ENCODE peak calls at places on chromosomes 3 and 15, in four cellular contexts. One of them, this sample, is unnamed.

GRCh38 chr15:80478075-80478474 is 73.9 kb downstream of the ARNT2 start:
- DNase-seq in foreskin fibroblast: no peak
- DNase-seq in lower lobe of right lung: no peak
- DNase-seq in brain microvascular endothelial cell: peak; percentile 52
- DNase-seq in this sample: peak; percentile 58

GRCh38 chr3:64873400-64873799 is 185.6 kb upstream of the ADAMTS9 start:
- DNase-seq in foreskin fibroblast: peak; percentile 5
- DNase-seq in lower lobe of right lung: no peak
- DNase-seq in brain microvascular endothelial cell: no peak
- DNase-seq in this sample: no peak

GRCh38 chr15:49313650-49314049 is 109.4 kb upstream of the FGF7 start:
- DNase-seq in foreskin fibroblast: peak; percentile 91
- DNase-seq in lower lobe of right lung: no peak
- DNase-seq in brain microvascular endothelial cell: peak; percentile 70
- DNase-seq in this sample: peak; percentile 70

GRCh38 chr15:52050416-52050815 is 31.4 kb downstream of the MAPK6 start:
- DNase-seq in foreskin fibroblast: peak; percentile 61
- DNase-seq in lower lobe of right lung: no peak
- DNase-seq in brain microvascular endothelial cell: no peak
- DNase-seq in this sample: peak; percentile 57

GRCh38 chr3:139534444-139534812 is 5.1 kb downstream of the RBP1 start:
- DNase-seq in foreskin fibroblast: peak; percentile 69
- DNase-seq in lower lobe of right lung: no peak
- DNase-seq in brain microvascular endothelial cell: peak; percentile 91
- DNase-seq in this sample: peak; percentile 70

GRCh38 chr3:160720123-160720746 is 35.8 kb upstream of the PPM1L start:
- DNase-seq in foreskin fibroblast: peak; percentile 14
- DNase-seq in lower lobe of right lung: no peak
- DNase-seq in brain microvascular endothelial cell: no peak
- DNase-seq in this sample: no peak

GRCh38 chr15:66483131-66483566 is 14.4 kb downstream of the SNAPC5 start:
- DNase-seq in foreskin fibroblast: peak; percentile 58
- DNase-seq in lower lobe of right lung: peak; percentile 64
- DNase-seq in brain microvascular endothelial cell: no peak
- DNase-seq in this sample: peak; percentile 38

GRCh38 chr3:112550859-112551258 is 10.9 kb downstream of the ATG3 start:
- DNase-seq in foreskin fibroblast: no peak
- DNase-seq in lower lobe of right lung: no peak
- DNase-seq in brain microvascular endothelial cell: no peak
- DNase-seq in this sample: no peak

GRCh38 chr15:49215768-49216739 is 46.0 kb downstream of the GALK2 start:
- DNase-seq in foreskin fibroblast: no peak
- DNase-seq in lower lobe of right lung: peak; percentile 69
- DNase-seq in brain microvascular endothelial cell: no peak
- DNase-seq in this sample: peak; percentile 19

GRCh38 chr3:8239718-8240698 is 261.6 kb upstream of the LMCD1 start:
- DNase-seq in foreskin fibroblast: peak; percentile 69
- DNase-seq in lower lobe of right lung: no peak
- DNase-seq in brain microvascular endothelial cell: peak; percentile 9
- DNase-seq in this sample: peak; percentile 71

GRCh38 chr3:139953131-139953910 is 18.3 kb downstream of the CLSTN2 start:
- DNase-seq in foreskin fibroblast: no peak
- DNase-seq in lower lobe of right lung: no peak
- DNase-seq in brain microvascular endothelial cell: no peak
- DNase-seq in this sample: no peak

GRCh38 chr3:60810876-60811275 is 440.4 kb downstream of the FHIT start:
- DNase-seq in foreskin fibroblast: no peak
- DNase-seq in lower lobe of right lung: no peak
- DNase-seq in brain microvascular endothelial cell: no peak
- DNase-seq in this sample: no peak

GRCh38 chr15:65372787-65373067 is 5.1 kb downstream of the IGDCC3 start:
- DNase-seq in foreskin fibroblast: no peak
- DNase-seq in lower lobe of right lung: no peak
- DNase-seq in brain microvascular endothelial cell: no peak
- DNase-seq in this sample: no peak

GRCh38 chr3:126031981-126032471 is 51.9 kb downstream of the SLC41A3 start:
- DNase-seq in foreskin fibroblast: no peak
- DNase-seq in lower lobe of right lung: no peak
- DNase-seq in brain microvascular endothelial cell: no peak
- DNase-seq in this sample: no peak

GRCh38 chr3:143901105-143901504 is 52.8 kb upstream of the SLC9A9 start:
- DNase-seq in foreskin fibroblast: peak; percentile 89
- DNase-seq in lower lobe of right lung: no peak
- DNase-seq in brain microvascular endothelial cell: peak; percentile 69
- DNase-seq in this sample: peak; percentile 83

GRCh38 chr3:175260145-175260794 is 401.1 kb downstream of the NAALADL2 start:
- DNase-seq in foreskin fibroblast: peak; percentile 67
- DNase-seq in lower lobe of right lung: no peak
- DNase-seq in brain microvascular endothelial cell: peak; percentile 55
- DNase-seq in this sample: peak; percentile 90

GRCh38 chr3:127544151-127544805 is 46.3 kb downstream of the TPRA1 start:
- DNase-seq in foreskin fibroblast: peak; percentile 78
- DNase-seq in lower lobe of right lung: peak; percentile 84
- DNase-seq in brain microvascular endothelial cell: peak; percentile 70
- DNase-seq in this sample: peak; percentile 75

GRCh38 chr3:17817545-17817944 is 75.1 kb upstream of the TBC1D5 start:
- DNase-seq in foreskin fibroblast: no peak
- DNase-seq in lower lobe of right lung: no peak
- DNase-seq in brain microvascular endothelial cell: no peak
- DNase-seq in this sample: no peak

GRCh38 chr15:58203537-58203936 is 65.4 kb downstream of the AQP9 start:
- DNase-seq in foreskin fibroblast: peak; percentile 98
- DNase-seq in lower lobe of right lung: no peak
- DNase-seq in brain microvascular endothelial cell: peak; percentile 95
- DNase-seq in this sample: peak; percentile 93

GRCh38 chr15:33022629-33023028 is 171.9 kb downstream of the FMN1 start:
- DNase-seq in foreskin fibroblast: peak; percentile 84
- DNase-seq in lower lobe of right lung: peak; percentile 77
- DNase-seq in brain microvascular endothelial cell: peak; percentile 59
- DNase-seq in this sample: peak; percentile 54

GRCh38 chr15:61500951-61501350 is 271.8 kb upstream of the RORA start:
- DNase-seq in foreskin fibroblast: no peak
- DNase-seq in lower lobe of right lung: no peak
- DNase-seq in brain microvascular endothelial cell: no peak
- DNase-seq in this sample: no peak

GRCh38 chr3:38567498-38567897 is 71.4 kb downstream of the EXOG start:
- DNase-seq in foreskin fibroblast: no peak
- DNase-seq in lower lobe of right lung: peak; percentile 20
- DNase-seq in brain microvascular endothelial cell: no peak
- DNase-seq in this sample: no peak

GRCh38 chr3:177358968-177359600 is 161.8 kb upstream of the TBL1XR1 start:
- DNase-seq in foreskin fibroblast: no peak
- DNase-seq in lower lobe of right lung: peak; percentile 60
- DNase-seq in brain microvascular endothelial cell: no peak
- DNase-seq in this sample: no peak

GRCh38 chr15:96330450-96331140 is at the start of gene NR2F2:
- DNase-seq in foreskin fibroblast: peak; percentile 100
- DNase-seq in lower lobe of right lung: peak; percentile 97
- DNase-seq in brain microvascular endothelial cell: peak; percentile 99
- DNase-seq in this sample: peak; percentile 100

GRCh38 chr3:143596957-143597642 is 251.2 kb downstream of the SLC9A9 start:
- DNase-seq in foreskin fibroblast: no peak
- DNase-seq in lower lobe of right lung: no peak
- DNase-seq in brain microvascular endothelial cell: no peak
- DNase-seq in this sample: no peak

GRCh38 chr3:194339356-194339755 is 11.8 kb downstream of the CPN2 start:
- DNase-seq in foreskin fibroblast: no peak
- DNase-seq in lower lobe of right lung: no peak
- DNase-seq in brain microvascular endothelial cell: no peak
- DNase-seq in this sample: no peak

GRCh38 chr3:177251756-177252155 is 54.5 kb upstream of the TBL1XR1 start:
- DNase-seq in foreskin fibroblast: no peak
- DNase-seq in lower lobe of right lung: no peak
- DNase-seq in brain microvascular endothelial cell: no peak
- DNase-seq in this sample: no peak

GRCh38 chr3:177831361-177831760 is 634.1 kb upstream of the TBL1XR1 start:
- DNase-seq in foreskin fibroblast: no peak
- DNase-seq in lower lobe of right lung: no peak
- DNase-seq in brain microvascular endothelial cell: no peak
- DNase-seq in this sample: peak; percentile 23

GRCh38 chr15:39692464-39693327 is 89.9 kb downstream of the FSIP1 start:
- DNase-seq in foreskin fibroblast: no peak
- DNase-seq in lower lobe of right lung: no peak
- DNase-seq in brain microvascular endothelial cell: no peak
- DNase-seq in this sample: peak; percentile 21

GRCh38 chr3:197807969-197808587 is 17.0 kb downstream of the LRCH3 start:
- DNase-seq in foreskin fibroblast: peak; percentile 52
- DNase-seq in lower lobe of right lung: no peak
- DNase-seq in brain microvascular endothelial cell: no peak
- DNase-seq in this sample: peak; percentile 28

GRCh38 chr3:98777801-98778220 is 14.7 kb downstream of the ST3GAL6 start:
- DNase-seq in foreskin fibroblast: peak; percentile 72
- DNase-seq in lower lobe of right lung: no peak
- DNase-seq in brain microvascular endothelial cell: no peak
- DNase-seq in this sample: peak; percentile 81

GRCh38 chr15:40229316-40229715 is 9.5 kb upstream of the PAK6 start:
- DNase-seq in foreskin fibroblast: no peak
- DNase-seq in lower lobe of right lung: no peak
- DNase-seq in brain microvascular endothelial cell: no peak
- DNase-seq in this sample: no peak

GRCh38 chr3:15952543-15953175 is 154.9 kb upstream of the ANKRD28 start:
- DNase-seq in foreskin fibroblast: peak; percentile 72
- DNase-seq in lower lobe of right lung: no peak
- DNase-seq in brain microvascular endothelial cell: no peak
- DNase-seq in this sample: peak; percentile 23

GRCh38 chr3:138674131-138674530 is 65.6 kb downstream of the FAIM start:
- DNase-seq in foreskin fibroblast: no peak
- DNase-seq in lower lobe of right lung: no peak
- DNase-seq in brain microvascular endothelial cell: no peak
- DNase-seq in this sample: no peak

GRCh38 chr3:128800241-128801187 is 74.5 kb downstream of the RAB7A start:
- DNase-seq in foreskin fibroblast: no peak
- DNase-seq in lower lobe of right lung: no peak
- DNase-seq in brain microvascular endothelial cell: no peak
- DNase-seq in this sample: no peak

GRCh38 chr15:34367128-34368081 is at the start of gene LPCAT4:
- DNase-seq in foreskin fibroblast: peak; percentile 96
- DNase-seq in lower lobe of right lung: peak; percentile 95
- DNase-seq in brain microvascular endothelial cell: peak; percentile 73
- DNase-seq in this sample: peak; percentile 89

GRCh38 chr3:52184690-52185089 is 13.3 kb upstream of the ALAS1 start:
- DNase-seq in foreskin fibroblast: no peak
- DNase-seq in lower lobe of right lung: no peak
- DNase-seq in brain microvascular endothelial cell: no peak
- DNase-seq in this sample: no peak
- H3K4me3 ChIP-seq in foreskin fibroblast: no peak overlapping the region
- H3K4me3 ChIP-seq in lower lobe of right lung: no peak overlapping the region
- H3K4me3 ChIP-seq in brain microvascular endothelial cell: no peak overlapping the region
- H3K4me3 ChIP-seq in this sample: no peak overlapping the region

GRCh38 chr3:119559441-119559963 is at the start of gene CD80:
- DNase-seq in foreskin fibroblast: peak; percentile 62
- DNase-seq in lower lobe of right lung: peak; percentile 59
- DNase-seq in brain microvascular endothelial cell: peak; percentile 51
- DNase-seq in this sample: peak; percentile 64
- TF ChIP-seq CTCF in foreskin fibroblast: no peak
- TF ChIP-seq CTCF in lower lobe of right lung: peak; percentile 41
- TF ChIP-seq CTCF in brain microvascular endothelial cell: peak; percentile 68
- TF ChIP-seq CTCF in this sample: peak; percentile 48

GRCh38 chr3:33424606-33425453 is 15.4 kb downstream of the UBP1 start:
- DNase-seq in foreskin fibroblast: no peak
- DNase-seq in lower lobe of right lung: no peak
- DNase-seq in brain microvascular endothelial cell: no peak
- DNase-seq in this sample: no peak
- H3K4me3 ChIP-seq in foreskin fibroblast: no peak overlapping the region
- H3K4me3 ChIP-seq in lower lobe of right lung: no peak overlapping the region
- H3K4me3 ChIP-seq in brain microvascular endothelial cell: no peak overlapping the region
- H3K4me3 ChIP-seq in this sample: no peak overlapping the region

DNA sequence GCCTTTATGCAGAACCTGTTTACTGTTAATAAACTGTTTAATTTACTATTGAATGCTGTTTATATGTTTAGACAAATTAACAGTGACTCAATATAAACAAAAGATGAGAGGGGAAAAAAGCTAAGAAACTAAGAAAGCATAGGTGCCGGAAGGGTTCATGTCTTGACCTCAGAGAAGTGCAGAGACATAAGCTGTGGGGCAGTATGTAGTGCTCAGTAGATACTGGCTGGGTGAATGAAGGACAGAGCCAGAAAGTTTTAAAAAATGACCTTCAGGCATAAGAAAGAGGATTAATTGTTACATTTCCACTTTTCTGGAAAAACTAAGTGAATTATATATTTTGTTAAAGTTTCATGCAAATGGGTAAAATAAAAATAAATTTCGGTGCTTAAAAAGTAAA is 14.2 kb downstream of the SERPINI1 start:
- DNase-seq in foreskin fibroblast: no peak
- DNase-seq in lower lobe of right lung: no peak
- DNase-seq in brain microvascular endothelial cell: no peak
- DNase-seq in this sample: no peak
- TF ChIP-seq CTCF in foreskin fibroblast: no peak
- TF ChIP-seq CTCF in lower lobe of right lung: no peak
- TF ChIP-seq CTCF in brain microvascular endothelial cell: no peak
- TF ChIP-seq CTCF in this sample: no peak

GRCh38 chr15:70092462-70092850 is 5.3 kb downstream of the TLE3 start:
- DNase-seq in foreskin fibroblast: no peak
- DNase-seq in lower lobe of right lung: no peak
- DNase-seq in brain microvascular endothelial cell: no peak
- DNase-seq in this sample: peak; percentile 46

GRCh38 chr15:70093481-70094309 is 4.0 kb downstream of the TLE3 start:
- DNase-seq in foreskin fibroblast: no peak
- DNase-seq in lower lobe of right lung: no peak
- DNase-seq in brain microvascular endothelial cell: no peak
- DNase-seq in this sample: peak; percentile 75

GRCh38 chr15:70094690-70095311 is 2.9 kb downstream of the TLE3 start:
- DNase-seq in foreskin fibroblast: no peak
- DNase-seq in lower lobe of right lung: no peak
- DNase-seq in brain microvascular endothelial cell: no peak
- DNase-seq in this sample: peak; percentile 5

GRCh38 chr15:70091649-70092461 is 5.9 kb downstream of the TLE3 start:
- DNase-seq in foreskin fibroblast: no peak
- DNase-seq in lower lobe of right lung: no peak
- DNase-seq in brain microvascular endothelial cell: no peak
- DNase-seq in this sample: no peak

DNA sequence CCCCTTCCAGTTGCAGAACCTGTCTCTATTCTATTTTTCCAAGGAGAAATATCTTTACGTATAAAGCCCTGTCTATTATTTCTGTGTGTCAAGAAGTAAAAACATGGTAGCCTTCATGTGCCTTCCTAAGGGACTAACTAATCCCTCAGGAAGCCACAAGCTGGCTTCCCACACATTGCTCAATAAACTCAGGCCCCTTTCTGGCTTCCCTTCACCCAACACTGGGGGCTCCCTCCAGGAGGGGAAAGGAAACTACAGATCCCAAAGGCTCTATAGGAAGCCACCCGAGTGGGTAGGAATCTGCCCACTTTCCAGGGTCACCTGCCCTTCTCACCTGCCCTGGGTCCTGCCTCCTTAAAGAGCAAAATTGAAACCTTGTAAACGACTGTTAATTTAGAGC is 4.6 kb downstream of the TLE3 start:
- DNase-seq in foreskin fibroblast: no peak
- DNase-seq in lower lobe of right lung: no peak
- DNase-seq in brain microvascular endothelial cell: no peak
- DNase-seq in this sample: no peak
- H3K4me3 ChIP-seq in foreskin fibroblast: no peak overlapping the region
- H3K4me3 ChIP-seq in lower lobe of right lung: peak overlapping the region; percentile 88
- H3K4me3 ChIP-seq in brain microvascular endothelial cell: no peak overlapping the region
- H3K4me3 ChIP-seq in this sample: no peak overlapping the region

GRCh38 chr3:53079791-53080555 is 34.1 kb upstream of the SFMBT1 start:
- DNase-seq in foreskin fibroblast: no peak
- DNase-seq in lower lobe of right lung: no peak
- DNase-seq in brain microvascular endothelial cell: no peak
- DNase-seq in this sample: no peak
- TF ChIP-seq CTCF in foreskin fibroblast: no peak
- TF ChIP-seq CTCF in lower lobe of right lung: no peak
- TF ChIP-seq CTCF in brain microvascular endothelial cell: no peak
- TF ChIP-seq CTCF in this sample: no peak